ENCODE peak calls at places on chromosome 20, in four cellular contexts. Y is ureter; W is CD4-positive, CD25-positive, alpha-beta regulatory T cell; S is stomach. U is an unnamed sample.

GRCh38 chr20:19079536-19080299 is 132.7 kb upstream of the SLC24A3 start:
- DNase-seq in W (no peak), S (no peak), Y (no peak), U (no peak)

GRCh38 chr20:49759266-49759950 is 45.7 kb upstream of the B4GALT5 start:
- DNase-seq in W (no peak), Y (no peak), S (no peak), U (no peak)

GRCh38 chr20:41221614-41222218 is 84.4 kb downstream of the PLCG1 start:
- DNase-seq in S (no peak), W (no peak), Y (no peak), U (no peak)

GRCh38 chr20:40945754-40946451 is 82.7 kb upstream of the TOP1 start:
- DNase-seq in W (no peak), S (peak), Y (peak), U (peak)

GRCh38 chr20:5000263-5001173 is 792 bp downstream of the SLC23A2 start:
- DNase-seq in W (no peak), S (peak), Y (peak), U (peak)

GRCh38 chr20:21336455-21337151 is 33.5 kb downstream of the XRN2 start:
- DNase-seq in Y (no peak), S (no peak), W (no peak), U (no peak)

GRCh38 chr20:16475225-16475624 is 98.0 kb downstream of the KIF16B start:
- DNase-seq in S (no peak), Y (no peak), W (no peak), U (no peak)

GRCh38 chr20:19975901-19976300 is 41.3 kb upstream of the NAA20 start:
- DNase-seq in Y (no peak), W (no peak), S (peak), U (no peak)

GRCh38 chr20:31594558-31595379 is 10.3 kb upstream of the ID1 start:
- DNase-seq in W (no peak), S (peak), Y (no peak), U (peak)

GRCh38 chr20:45957021-45957941 is 14.7 kb downstream of the ZNF335 start:
- DNase-seq in W (no peak), Y (no peak), S (no peak), U (no peak)

GRCh38 chr20:60000271-60001026 is 42.2 kb downstream of the CDH26 start:
- DNase-seq in S (no peak), W (no peak), Y (no peak), U (no peak)

GRCh38 chr20:63123326-63123725 is 92.6 kb downstream of the YTHDF1 start:
- DNase-seq in W (no peak), S (no peak), Y (peak), U (no peak)

GRCh38 chr20:32380745-32381144 is 22.6 kb downstream of the ASXL1 start:
- DNase-seq in W (no peak), S (no peak), Y (no peak), U (no peak)

GRCh38 chr20:61950631-61951010 is 115.1 kb downstream of the TAF4 start:
- DNase-seq in S (no peak), Y (peak), W (no peak), U (no peak)

GRCh38 chr20:8535403-8536003 is 403.4 kb downstream of the PLCB1 start:
- DNase-seq in S (no peak), Y (no peak), W (no peak), U (peak)

GRCh38 chr20:52972190-52972937 is at the start of gene TSHZ2:
- DNase-seq in W (peak), Y (peak), S (peak), U (peak)

GRCh38 chr20:56967916-56968315 is 298.5 kb downstream of the BMP7 start:
- DNase-seq in W (no peak), S (no peak), Y (no peak), U (no peak)

GRCh38 chr20:18056174-18057105 is 1.3 kb downstream of the OVOL2 start:
- DNase-seq in S (peak), Y (no peak), W (no peak), U (peak)

GRCh38 chr20:49888341-49889244 is 26.7 kb downstream of the SPATA2 start:
- DNase-seq in W (peak), Y (no peak), S (peak), U (peak)

GRCh38 chr20:219290-220115 is 7.6 kb upstream of the DEFB129 start:
- DNase-seq in Y (no peak), S (no peak), W (no peak), U (peak)

GRCh38 chr20:57384953-57385761 is 6.0 kb upstream of the RBM38 start:
- DNase-seq in Y (peak), W (no peak), S (no peak), U (no peak)

GRCh38 chr20:50686767-50687266 is 4.5 kb downstream of the RIPOR3 start:
- DNase-seq in Y (no peak), S (no peak), W (no peak), U (no peak)

GRCh38 chr20:63345328-63346100 is 15.6 kb downstream of the CHRNA4 start:
- DNase-seq in S (no peak), Y (no peak), W (no peak), U (no peak)

GRCh38 chr20:62239278-62239879 is 1.1 kb downstream of the OSBPL2 start:
- DNase-seq in W (no peak), S (no peak), Y (no peak), U (no peak)